ENCODE peak calls at places on chromosomes 4 and X, in eight cellular contexts. One of them, this sample, is unnamed.

GRCh38 chr4:140098481-140099132 is 55.4 kb downstream of the MAML3 start:
- DNase-seq in AG04449: no peak
- DNase-seq in endodermal cell: no peak
- DNase-seq in cardiac fibroblast: peak
- DNase-seq in kidney epithelial cell: no peak
- DNase-seq in ovary: no peak
- DNase-seq in tibial nerve: no peak
- DNase-seq in Calu3: peak
- DNase-seq in this sample: no peak

GRCh38 chrX:10022580-10023245 is 55.6 kb downstream of the CLDN34 start:
- DNase-seq in AG04449: no peak
- DNase-seq in endodermal cell: no peak
- DNase-seq in cardiac fibroblast: peak
- DNase-seq in kidney epithelial cell: no peak
- DNase-seq in ovary: no peak
- DNase-seq in tibial nerve: no peak
- DNase-seq in Calu3: no peak
- DNase-seq in this sample: no peak

GRCh38 chrX:118807151-118808017 is 16.2 kb upstream of the ZCCHC12 start:
- DNase-seq in AG04449: no peak
- DNase-seq in endodermal cell: peak
- DNase-seq in cardiac fibroblast: peak
- DNase-seq in kidney epithelial cell: no peak
- DNase-seq in ovary: peak
- DNase-seq in tibial nerve: no peak
- DNase-seq in Calu3: peak
- DNase-seq in this sample: peak

GRCh38 chrX:54180403-54180802 is 2.7 kb downstream of the FAM120C start:
- DNase-seq in AG04449: no peak
- DNase-seq in endodermal cell: no peak
- DNase-seq in cardiac fibroblast: peak
- DNase-seq in kidney epithelial cell: no peak
- DNase-seq in ovary: no peak
- DNase-seq in tibial nerve: no peak
- DNase-seq in Calu3: no peak
- DNase-seq in this sample: no peak

GRCh38 chr4:476501-476900 is 22.5 kb downstream of the ZNF721 start:
- DNase-seq in AG04449: peak
- DNase-seq in endodermal cell: no peak
- DNase-seq in cardiac fibroblast: no peak
- DNase-seq in kidney epithelial cell: no peak
- DNase-seq in ovary: no peak
- DNase-seq in tibial nerve: no peak
- DNase-seq in Calu3: no peak
- DNase-seq in this sample: no peak

GRCh38 chr4:1991596-1992434 is 17.0 kb downstream of the NELFA start:
- DNase-seq in AG04449: no peak
- DNase-seq in endodermal cell: no peak
- DNase-seq in cardiac fibroblast: no peak
- DNase-seq in kidney epithelial cell: no peak
- DNase-seq in ovary: peak
- DNase-seq in tibial nerve: no peak
- DNase-seq in Calu3: no peak
- DNase-seq in this sample: no peak

GRCh38 chr4:122710434-122711308 is 21.8 kb upstream of the BBS12 start:
- DNase-seq in AG04449: no peak
- DNase-seq in endodermal cell: no peak
- DNase-seq in cardiac fibroblast: peak
- DNase-seq in kidney epithelial cell: no peak
- DNase-seq in ovary: no peak
- DNase-seq in tibial nerve: no peak
- DNase-seq in Calu3: peak
- DNase-seq in this sample: no peak

GRCh38 chr4:91366561-91366960 is 937.2 kb upstream of the GRID2 start:
- DNase-seq in AG04449: no peak
- DNase-seq in endodermal cell: no peak
- DNase-seq in cardiac fibroblast: no peak
- DNase-seq in kidney epithelial cell: no peak
- DNase-seq in ovary: no peak
- DNase-seq in tibial nerve: no peak
- DNase-seq in Calu3: no peak
- DNase-seq in this sample: no peak

GRCh38 chr4:24210332-24210902 is 320.6 kb upstream of the PPARGC1A start:
- DNase-seq in AG04449: peak
- DNase-seq in endodermal cell: no peak
- DNase-seq in cardiac fibroblast: peak
- DNase-seq in kidney epithelial cell: peak
- DNase-seq in ovary: peak
- DNase-seq in tibial nerve: peak
- DNase-seq in Calu3: no peak
- DNase-seq in this sample: peak

GRCh38 chr4:184293552-184293951 is 75.9 kb upstream of the ENPP6 start:
- DNase-seq in AG04449: no peak
- DNase-seq in endodermal cell: no peak
- DNase-seq in cardiac fibroblast: peak
- DNase-seq in kidney epithelial cell: no peak
- DNase-seq in ovary: no peak
- DNase-seq in tibial nerve: no peak
- DNase-seq in Calu3: peak
- DNase-seq in this sample: no peak

GRCh38 chr4:3526456-3526855 is 5.8 kb downstream of the LRPAP1 start:
- DNase-seq in AG04449: no peak
- DNase-seq in endodermal cell: no peak
- DNase-seq in cardiac fibroblast: no peak
- DNase-seq in kidney epithelial cell: no peak
- DNase-seq in ovary: no peak
- DNase-seq in tibial nerve: no peak
- DNase-seq in Calu3: no peak
- DNase-seq in this sample: no peak

GRCh38 chr4:82201303-82201702 is 172.5 kb downstream of the HNRNPD start:
- DNase-seq in AG04449: no peak
- DNase-seq in endodermal cell: no peak
- DNase-seq in cardiac fibroblast: peak
- DNase-seq in kidney epithelial cell: peak
- DNase-seq in ovary: no peak
- DNase-seq in tibial nerve: no peak
- DNase-seq in Calu3: peak
- DNase-seq in this sample: no peak

GRCh38 chrX:124335598-124335997 is 3.1 kb downstream of the TEX13D start:
- DNase-seq in AG04449: no peak
- DNase-seq in endodermal cell: no peak
- DNase-seq in cardiac fibroblast: no peak
- DNase-seq in kidney epithelial cell: no peak
- DNase-seq in ovary: no peak
- DNase-seq in tibial nerve: no peak
- DNase-seq in Calu3: no peak
- DNase-seq in this sample: no peak

DNA sequence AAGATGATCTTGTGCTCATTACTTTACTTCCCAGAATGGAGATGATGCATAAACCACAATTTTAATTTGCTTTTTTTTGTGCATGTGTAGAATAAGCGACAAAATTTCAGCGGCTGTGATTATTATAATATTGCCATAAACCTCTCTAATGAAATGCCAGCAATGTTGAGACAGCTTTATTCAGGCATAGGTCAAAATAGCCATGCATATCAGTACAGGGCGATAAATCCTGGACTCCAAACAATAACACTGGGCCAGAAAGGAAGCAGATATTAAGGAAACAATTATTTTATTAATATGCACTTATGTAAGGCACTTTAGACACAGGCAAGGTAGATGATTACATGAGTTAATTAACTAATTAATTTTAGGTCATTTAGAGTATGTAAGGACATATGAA is 47.1 kb downstream of the ARHGEF38 start:
- DNase-seq in AG04449: no peak
- DNase-seq in endodermal cell: no peak
- DNase-seq in cardiac fibroblast: no peak
- DNase-seq in kidney epithelial cell: no peak
- DNase-seq in ovary: no peak
- DNase-seq in tibial nerve: no peak
- DNase-seq in Calu3: no peak
- DNase-seq in this sample: no peak
- TF ChIP-seq CTCF in AG04449: no peak
- TF ChIP-seq CTCF in endodermal cell: no peak
- TF ChIP-seq CTCF in cardiac fibroblast: no peak
- TF ChIP-seq CTCF in kidney epithelial cell: no peak
- TF ChIP-seq CTCF in ovary: no peak
- TF ChIP-seq CTCF in tibial nerve: no peak
- TF ChIP-seq CTCF in Calu3: no peak
- TF ChIP-seq CTCF in this sample: no peak

DNA sequence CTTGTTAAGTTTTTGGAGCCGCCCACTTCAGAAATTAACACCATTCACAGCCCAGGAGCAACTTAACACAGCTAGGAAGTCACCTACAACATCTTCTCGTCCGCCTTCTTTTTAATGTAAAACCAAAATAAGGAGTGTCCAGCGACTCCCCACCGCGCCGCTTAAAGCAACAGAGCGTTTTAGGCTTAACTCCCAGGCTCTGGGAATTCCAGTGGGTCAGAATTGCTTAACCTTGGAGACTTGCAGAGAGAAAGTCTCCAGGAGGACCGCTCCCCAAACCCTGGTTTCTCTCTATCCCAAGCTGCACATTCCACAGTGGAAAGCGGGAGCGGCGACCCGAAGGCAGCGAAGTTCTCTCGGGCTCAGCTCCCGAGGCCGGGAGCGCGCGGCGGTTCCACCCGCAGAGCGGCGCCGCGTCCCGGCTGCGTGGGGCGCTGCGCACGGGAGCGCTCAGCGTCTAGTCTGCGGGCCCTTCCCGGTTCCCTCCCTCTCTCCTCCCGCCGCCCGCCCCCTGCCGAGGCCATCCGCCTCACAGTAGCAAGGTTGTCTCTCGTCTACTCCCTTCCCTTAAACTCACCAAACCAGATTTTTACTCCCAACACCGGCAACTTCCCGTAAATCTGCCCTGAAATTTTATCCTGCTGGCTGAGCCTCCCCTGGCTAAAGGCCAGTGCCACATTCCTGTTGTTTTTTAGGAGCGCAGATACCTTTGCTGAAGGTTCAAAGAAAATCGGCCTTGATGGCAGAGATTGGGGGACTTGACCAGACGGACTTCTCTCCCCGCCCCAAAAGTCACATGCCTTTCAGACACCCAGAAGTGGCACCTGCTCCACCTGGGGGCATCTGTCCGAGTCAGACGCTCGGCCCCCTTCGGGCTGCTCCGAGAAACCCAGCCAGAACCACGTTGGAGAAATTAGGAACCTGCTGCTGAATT is at the start of gene RBM47:
- DNase-seq in AG04449: no peak
- DNase-seq in endodermal cell: peak
- DNase-seq in cardiac fibroblast: peak
- DNase-seq in kidney epithelial cell: no peak
- DNase-seq in ovary: peak
- DNase-seq in tibial nerve: no peak
- DNase-seq in Calu3: peak
- DNase-seq in this sample: peak
- TF ChIP-seq CTCF in AG04449: no peak
- TF ChIP-seq CTCF in endodermal cell: peak
- TF ChIP-seq CTCF in cardiac fibroblast: peak
- TF ChIP-seq CTCF in kidney epithelial cell: no peak
- TF ChIP-seq CTCF in ovary: peak
- TF ChIP-seq CTCF in tibial nerve: no peak
- TF ChIP-seq CTCF in Calu3: no peak
- TF ChIP-seq CTCF in this sample: no peak

GRCh38 chrX:20217906-20218305 is 48.8 kb downstream of the RPS6KA3 start:
- DNase-seq in AG04449: no peak
- DNase-seq in endodermal cell: no peak
- DNase-seq in cardiac fibroblast: no peak
- DNase-seq in kidney epithelial cell: no peak
- DNase-seq in ovary: no peak
- DNase-seq in tibial nerve: no peak
- DNase-seq in Calu3: no peak
- DNase-seq in this sample: no peak

GRCh38 chrX:20217279-20217678 is 49.4 kb downstream of the RPS6KA3 start:
- DNase-seq in AG04449: no peak
- DNase-seq in endodermal cell: no peak
- DNase-seq in cardiac fibroblast: peak
- DNase-seq in kidney epithelial cell: no peak
- DNase-seq in ovary: no peak
- DNase-seq in tibial nerve: no peak
- DNase-seq in Calu3: no peak
- DNase-seq in this sample: no peak

GRCh38 chrX:20221902-20222301 is 44.8 kb downstream of the RPS6KA3 start:
- DNase-seq in AG04449: no peak
- DNase-seq in endodermal cell: no peak
- DNase-seq in cardiac fibroblast: peak
- DNase-seq in kidney epithelial cell: no peak
- DNase-seq in ovary: no peak
- DNase-seq in tibial nerve: no peak
- DNase-seq in Calu3: no peak
- DNase-seq in this sample: no peak

GRCh38 chrX:20215565-20215964 is 51.1 kb downstream of the RPS6KA3 start:
- DNase-seq in AG04449: no peak
- DNase-seq in endodermal cell: no peak
- DNase-seq in cardiac fibroblast: no peak
- DNase-seq in kidney epithelial cell: no peak
- DNase-seq in ovary: no peak
- DNase-seq in tibial nerve: no peak
- DNase-seq in Calu3: no peak
- DNase-seq in this sample: no peak

GRCh38 chrX:20218809-20219505 is 47.8 kb downstream of the RPS6KA3 start:
- DNase-seq in AG04449: no peak
- DNase-seq in endodermal cell: no peak
- DNase-seq in cardiac fibroblast: peak
- DNase-seq in kidney epithelial cell: no peak
- DNase-seq in ovary: peak
- DNase-seq in tibial nerve: no peak
- DNase-seq in Calu3: peak
- DNase-seq in this sample: no peak
- TF ChIP-seq CTCF in AG04449: no peak
- TF ChIP-seq CTCF in endodermal cell: peak
- TF ChIP-seq CTCF in cardiac fibroblast: peak
- TF ChIP-seq CTCF in kidney epithelial cell: peak
- TF ChIP-seq CTCF in ovary: no peak
- TF ChIP-seq CTCF in tibial nerve: no peak
- TF ChIP-seq CTCF in Calu3: peak
- TF ChIP-seq CTCF in this sample: no peak

DNA sequence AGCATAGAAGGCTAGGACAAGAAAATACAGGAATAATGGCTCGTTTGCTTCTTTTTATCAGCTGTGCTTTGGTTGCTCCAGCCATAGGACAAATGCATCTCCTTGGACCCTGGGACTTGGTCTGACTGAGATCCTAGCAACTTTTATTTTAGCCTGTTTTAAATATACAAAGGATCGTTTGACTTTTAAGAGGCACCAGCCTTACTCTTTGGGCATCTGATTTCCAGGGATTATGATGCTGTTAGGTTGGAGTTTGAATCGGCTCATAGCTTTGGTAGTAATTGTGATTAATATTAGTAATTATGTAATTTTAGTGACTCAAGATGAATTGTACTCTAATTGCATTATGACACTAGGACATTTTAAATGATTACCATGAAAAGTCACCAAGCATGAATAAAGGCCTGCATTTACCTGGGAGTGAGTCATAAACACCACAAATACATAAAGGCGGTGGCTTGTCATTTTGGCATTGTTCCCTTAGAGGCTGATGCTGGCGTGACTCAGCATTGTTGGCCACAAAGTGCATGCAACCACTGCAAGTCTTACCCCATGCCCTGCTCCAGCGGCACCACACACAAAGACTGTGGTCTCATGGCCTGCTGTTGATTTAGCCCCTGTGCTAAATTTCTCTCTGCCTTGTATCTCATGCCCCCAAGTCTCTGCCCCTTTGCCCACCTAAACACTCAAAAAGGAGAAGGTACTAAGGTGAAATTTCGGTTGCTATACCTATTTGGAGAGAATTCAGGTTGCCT is 12.4 kb downstream of the GPAT3 start:
- DNase-seq in AG04449: peak
- DNase-seq in endodermal cell: peak
- DNase-seq in cardiac fibroblast: peak
- DNase-seq in kidney epithelial cell: peak
- DNase-seq in ovary: peak
- DNase-seq in tibial nerve: no peak
- DNase-seq in Calu3: peak
- DNase-seq in this sample: peak
- TF ChIP-seq CTCF in AG04449: no peak
- TF ChIP-seq CTCF in endodermal cell: no peak
- TF ChIP-seq CTCF in cardiac fibroblast: no peak
- TF ChIP-seq CTCF in kidney epithelial cell: no peak
- TF ChIP-seq CTCF in ovary: no peak
- TF ChIP-seq CTCF in tibial nerve: no peak
- TF ChIP-seq CTCF in Calu3: no peak
- TF ChIP-seq CTCF in this sample: no peak